ENCODE peak calls at places on chromosomes 3 and 15, in ten cellular contexts. A is tibial nerve, U is kidney epithelial cell, T is GM23248, C is H7, D is PC-9, Q is GM12878, B is endodermal cell, H is heart left ventricle, R is GM06990. E is an unnamed sample.

GRCh38 chr3:119542168-119542767 is 17.1 kb downstream of the CD80 start:
- DNase-seq in A (no peak), U (no peak), T (no peak), C (no peak), D (no peak), Q (no peak), B (no peak), H (no peak), R (no peak), E (no peak)

GRCh38 chr3:124652009-124652408 is 78.2 kb upstream of the UMPS start:
- DNase-seq in A (no peak), U (no peak), T (no peak), C (no peak), D (no peak), Q (no peak), B (no peak), H (no peak), R (no peak), E (no peak)

GRCh38 chr15:72685925-72686794 is at the start of the genes BBS4 and HIGD2B:
- DNase-seq in A (peak; percentile 59), U (peak; percentile 69), T (peak; percentile 96), C (peak; percentile 87), D (peak; percentile 83), Q (peak; percentile 70), B (peak; percentile 96), H (peak; percentile 87), R (peak; percentile 89), E (peak; percentile 81)

GRCh38 chr3:120357807-120358206 is 8.7 kb upstream of the LRRC58 start:
- DNase-seq in A (no peak), U (no peak), T (no peak), C (no peak), D (no peak), Q (no peak), B (no peak), H (no peak), R (no peak), E (no peak)

GRCh38 chr3:187720337-187720670 is 17.9 kb upstream of the RTP2 start:
- DNase-seq in A (no peak), U (no peak), T (no peak), C (no peak), D (no peak), Q (no peak), B (no peak), H (no peak), R (no peak), E (no peak)

GRCh38 chr3:126895178-126896066 is 87.5 kb upstream of the PLXNA1 start:
- DNase-seq in A (peak; percentile 58), U (no peak), T (peak; percentile 41), C (no peak), D (peak; percentile 75), Q (no peak), B (peak; percentile 31), H (no peak), R (no peak), E (peak; percentile 67)

GRCh38 chr3:14177580-14178246 is 688 bp downstream of the XPC start:
- DNase-seq in A (no peak), U (no peak), T (no peak), C (no peak), D (no peak), Q (no peak), B (no peak), H (no peak), R (no peak), E (peak; percentile 24)

GRCh38 chr3:72336821-72337479 is 511.3 kb downstream of the SHQ1 start:
- DNase-seq in A (peak; percentile 78), U (no peak), T (peak; percentile 84), C (peak; percentile 72), D (no peak), Q (no peak), B (peak; percentile 89), H (peak; percentile 88), R (no peak), E (peak; percentile 68)

GRCh38 chr15:101044625-101045235 is 125.6 kb downstream of the LRRK1 start:
- DNase-seq in A (no peak), U (no peak), T (no peak), C (peak; percentile 16), D (no peak), Q (no peak), B (peak; percentile 35), H (peak; percentile 2), R (no peak), E (no peak)
- H3K36me3 ChIP-seq in A (no peaks in the 10 kb centered on the region), U (no peaks in the 10 kb centered on the region), T (no peaks in the 10 kb centered on the region), C (no peaks in the 10 kb centered on the region), D (no peaks in the 10 kb centered on the region), Q (peaks cover 21% of the 10 kb centered on the region), B (no peaks in the 10 kb centered on the region), H (no peaks in the 10 kb centered on the region), R (peaks cover 42% of the 10 kb centered on the region), E (peaks cover 6% of the 10 kb centered on the region)

GRCh38 chr15:89441295-89441762 is 55.1 kb downstream of the RHCG start:
- DNase-seq in A (no peak), U (no peak), T (no peak), C (peak; percentile 73), D (no peak), Q (peak; percentile 61), B (no peak), H (no peak), R (peak; percentile 85), E (peak; percentile 15)
- H3K4me3 ChIP-seq in A (no peak overlapping the region), U (no peak overlapping the region), T (no peak overlapping the region), C (no peak overlapping the region), D (no peak overlapping the region), Q (peak overlapping the region; percentile 30), B (no peak overlapping the region), H (no peak overlapping the region), R (no peak overlapping the region), E (no peak overlapping the region)

GRCh38 chr15:89293012-89293411 is 41.6 kb downstream of the POLG start:
- DNase-seq in A (no peak), U (no peak), T (no peak), C (no peak), D (no peak), Q (no peak), B (no peak), H (no peak), R (no peak), E (no peak)
- H3K36me3 ChIP-seq in A (no peaks in the 10 kb centered on the region), U (peaks cover 2% of the 10 kb centered on the region), T (peaks cover 6% of the 10 kb centered on the region), C (peaks cover 17% of the 10 kb centered on the region), D (peaks cover 27% of the 10 kb centered on the region), Q (peaks cover 8% of the 10 kb centered on the region), B (peaks cover 76% of the 10 kb centered on the region), H (no peaks in the 10 kb centered on the region), R (peaks cover 11% of the 10 kb centered on the region), E (no peaks in the 10 kb centered on the region)

DNA sequence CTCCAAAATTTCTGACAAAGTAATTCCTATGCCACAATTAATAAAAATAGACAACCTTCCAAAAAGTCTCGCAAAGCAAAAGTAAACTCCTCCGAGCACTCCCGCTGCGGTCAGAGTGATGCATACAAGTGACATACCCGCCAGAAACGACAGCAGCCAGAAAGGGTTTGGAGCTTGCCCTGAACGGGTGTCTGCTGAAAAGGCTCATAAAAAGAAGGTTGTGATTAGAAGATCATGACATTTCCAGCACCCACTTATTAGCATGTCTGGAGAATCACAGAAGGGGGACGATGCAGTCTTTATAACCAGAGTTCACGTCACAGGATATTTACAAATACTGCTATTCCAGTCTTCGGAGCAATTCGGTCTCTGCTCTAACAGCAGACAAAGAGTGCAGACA is 59.1 kb upstream of the FRMD4B start:
- DNase-seq in A (no peak), U (no peak), T (peak; percentile 81), C (no peak), D (no peak), Q (no peak), B (no peak), H (no peak), R (no peak), E (peak; percentile 39)
- H3K4me3 ChIP-seq in A (peak overlapping the region; percentile 45), U (no peak overlapping the region), T (peak overlapping the region; percentile 74), C (no peak overlapping the region), D (no peak overlapping the region), Q (no peak overlapping the region), B (no peak overlapping the region), H (peak overlapping the region; percentile 2), R (no peak overlapping the region), E (peak overlapping the region; percentile 24)

GRCh38 chr3:40532252-40532651 is 7.5 kb downstream of the ZNF621 start:
- DNase-seq in A (no peak), U (no peak), T (peak; percentile 7), C (no peak), D (no peak), Q (no peak), B (no peak), H (no peak), R (no peak), E (no peak)

GRCh38 chr3:40528426-40528825 is 3.7 kb downstream of the ZNF621 start:
- DNase-seq in A (no peak), U (no peak), T (no peak), C (no peak), D (no peak), Q (no peak), B (no peak), H (no peak), R (no peak), E (no peak)

GRCh38 chr3:40534283-40534682 is 9.5 kb downstream of the ZNF621 start:
- DNase-seq in A (no peak), U (no peak), T (no peak), C (no peak), D (no peak), Q (no peak), B (no peak), H (no peak), R (no peak), E (no peak)
- H3K36me3 ChIP-seq in A (peaks cover 7% of the 10 kb centered on the region), U (peaks cover 7% of the 10 kb centered on the region), T (peaks cover 44% of the 10 kb centered on the region), C (peaks cover 19% of the 10 kb centered on the region), D (peaks cover 65% of the 10 kb centered on the region), Q (peaks cover 15% of the 10 kb centered on the region), B (peaks cover 87% of the 10 kb centered on the region), H (peaks cover 83% of the 10 kb centered on the region), R (peaks cover 8% of the 10 kb centered on the region), E (peaks cover 17% of the 10 kb centered on the region)

E was measured in bronchial epithelial cell.